ENCODE peak calls at places on chromosome 19, in four cellular contexts. One of them, this sample, is unnamed.

GRCh38 chr19:1665565-1666047 is 13.2 kb upstream of the TCF3 start:
- DNase-seq in colonic mucosa: no peak
- DNase-seq in foreskin fibroblast: no peak
- DNase-seq in mammary epithelial cell: no peak
- DNase-seq in this sample: no peak

GRCh38 chr19:43799502-43800142 is 2.6 kb downstream of the LYPD5 start:
- DNase-seq in colonic mucosa: peak
- DNase-seq in foreskin fibroblast: no peak
- DNase-seq in mammary epithelial cell: peak
- DNase-seq in this sample: no peak

GRCh38 chr19:11578342-11579142 is 1.1 kb upstream of the ACP5 start:
- DNase-seq in colonic mucosa: peak
- DNase-seq in foreskin fibroblast: peak
- DNase-seq in mammary epithelial cell: no peak
- DNase-seq in this sample: no peak

GRCh38 chr19:2039959-2040646 is 10.9 kb downstream of the MKNK2 start:
- DNase-seq in colonic mucosa: no peak
- DNase-seq in foreskin fibroblast: no peak
- DNase-seq in mammary epithelial cell: no peak
- DNase-seq in this sample: no peak

GRCh38 chr19:53782698-53783097 is 41.4 kb downstream of the NLRP12 start:
- DNase-seq in colonic mucosa: no peak
- DNase-seq in foreskin fibroblast: no peak
- DNase-seq in mammary epithelial cell: no peak
- DNase-seq in this sample: no peak

GRCh38 chr19:48006762-48007161 is 12.3 kb downstream of the ELSPBP1 start:
- DNase-seq in colonic mucosa: no peak
- DNase-seq in foreskin fibroblast: no peak
- DNase-seq in mammary epithelial cell: no peak
- DNase-seq in this sample: no peak

GRCh38 chr19:6274756-6275155 is 5.0 kb downstream of the MLLT1 start:
- DNase-seq in colonic mucosa: no peak
- DNase-seq in foreskin fibroblast: peak
- DNase-seq in mammary epithelial cell: no peak
- DNase-seq in this sample: no peak

GRCh38 chr19:10836478-10837325 is 690 bp upstream of the TMED1 start:
- DNase-seq in colonic mucosa: peak
- DNase-seq in foreskin fibroblast: peak
- DNase-seq in mammary epithelial cell: peak
- DNase-seq in this sample: no peak

GRCh38 chr19:33055718-33056117 is 9.0 kb downstream of the RHPN2 start:
- DNase-seq in colonic mucosa: no peak
- DNase-seq in foreskin fibroblast: peak
- DNase-seq in mammary epithelial cell: no peak
- DNase-seq in this sample: no peak

GRCh38 chr19:44499962-44500949 is at the start of gene ZNF180:
- DNase-seq in colonic mucosa: peak
- DNase-seq in foreskin fibroblast: peak
- DNase-seq in mammary epithelial cell: peak
- DNase-seq in this sample: peak

GRCh38 chr19:53597023-53597422 is 34.8 kb upstream of the DPRX start:
- DNase-seq in colonic mucosa: no peak
- DNase-seq in foreskin fibroblast: no peak
- DNase-seq in mammary epithelial cell: peak
- DNase-seq in this sample: no peak

GRCh38 chr19:40370997-40371801 is 18.8 kb downstream of the HIPK4 start:
- DNase-seq in colonic mucosa: no peak
- DNase-seq in foreskin fibroblast: no peak
- DNase-seq in mammary epithelial cell: no peak
- DNase-seq in this sample: no peak

GRCh38 chr19:45591004-45591637 is 6.5 kb upstream of the OPA3 start:
- DNase-seq in colonic mucosa: peak
- DNase-seq in foreskin fibroblast: peak
- DNase-seq in mammary epithelial cell: peak
- DNase-seq in this sample: no peak

GRCh38 chr19:32318884-32319520 is 26.4 kb upstream of the ZNF507 start:
- DNase-seq in colonic mucosa: no peak
- DNase-seq in foreskin fibroblast: no peak
- DNase-seq in mammary epithelial cell: no peak
- DNase-seq in this sample: no peak

GRCh38 chr19:32387701-32388392 is 17.7 kb upstream of the DPY19L3 start:
- DNase-seq in colonic mucosa: peak
- DNase-seq in foreskin fibroblast: peak
- DNase-seq in mammary epithelial cell: no peak
- DNase-seq in this sample: peak

GRCh38 chr19:48490980-48491792 is 20.4 kb downstream of the LMTK3 start:
- DNase-seq in colonic mucosa: peak
- DNase-seq in foreskin fibroblast: peak
- DNase-seq in mammary epithelial cell: peak
- DNase-seq in this sample: no peak

GRCh38 chr19:42589792-42590191 is 4.9 kb downstream of the CEACAM8 start:
- DNase-seq in colonic mucosa: no peak
- DNase-seq in foreskin fibroblast: no peak
- DNase-seq in mammary epithelial cell: no peak
- DNase-seq in this sample: no peak

GRCh38 chr19:42595550-42596172 is 937 bp upstream of the CEACAM8 start:
- DNase-seq in colonic mucosa: no peak
- DNase-seq in foreskin fibroblast: no peak
- DNase-seq in mammary epithelial cell: no peak
- DNase-seq in this sample: no peak

GRCh38 chr19:42596391-42597071 is 1.8 kb upstream of the CEACAM8 start:
- DNase-seq in colonic mucosa: peak
- DNase-seq in foreskin fibroblast: peak
- DNase-seq in mammary epithelial cell: no peak
- DNase-seq in this sample: no peak

GRCh38 chr19:42594617-42595489 is at the start of gene CEACAM8:
- DNase-seq in colonic mucosa: no peak
- DNase-seq in foreskin fibroblast: no peak
- DNase-seq in mammary epithelial cell: no peak
- DNase-seq in this sample: no peak
- TF ChIP-seq CTCF in colonic mucosa: no peak
- TF ChIP-seq CTCF in foreskin fibroblast: no peak
- TF ChIP-seq CTCF in mammary epithelial cell: no peak
- TF ChIP-seq CTCF in this sample: no peak

DNA sequence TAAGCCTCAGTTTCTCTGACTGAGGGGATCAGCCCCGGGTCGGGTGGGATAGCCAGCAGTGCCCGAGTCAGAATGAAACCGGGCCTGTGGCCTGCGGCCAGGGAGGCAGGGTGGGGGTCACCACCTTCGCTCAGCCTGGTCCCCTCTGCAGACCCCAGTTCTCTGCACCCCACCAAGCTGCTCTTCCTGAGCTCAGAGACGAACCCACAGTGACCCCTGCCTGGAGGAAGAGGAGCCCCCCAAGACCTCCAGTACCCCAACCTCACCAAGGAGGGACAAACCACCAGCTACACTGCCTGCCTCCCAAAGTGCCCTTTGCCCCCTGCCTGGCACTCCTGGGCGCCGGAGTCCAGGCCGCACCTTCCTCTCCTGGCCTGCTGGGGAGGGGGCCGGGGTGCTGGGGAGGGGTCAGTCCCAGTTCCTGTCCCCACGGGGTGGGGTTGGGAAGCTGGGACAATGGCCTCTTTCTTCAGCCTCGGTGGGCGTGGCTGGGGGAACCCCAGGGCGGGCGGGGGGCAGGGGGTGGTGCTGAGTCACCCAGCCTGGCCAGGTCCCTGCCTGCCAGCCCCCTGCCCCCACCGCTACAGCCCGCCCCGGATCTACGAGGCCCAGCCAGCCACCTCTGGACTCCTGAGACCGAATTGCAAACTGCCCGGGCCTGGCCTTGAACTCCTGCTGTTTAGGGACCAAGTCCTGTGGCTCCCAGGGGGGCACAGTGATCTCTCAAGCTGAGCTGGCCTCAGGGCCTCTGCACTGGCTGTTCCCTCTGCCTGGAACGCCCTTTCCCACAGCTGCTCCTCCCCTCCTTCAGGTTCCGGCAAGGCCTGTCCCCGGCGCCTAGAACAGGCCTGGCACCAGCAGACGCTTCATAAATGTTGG is 14.3 kb downstream of the ZBTB7A start:
- DNase-seq in colonic mucosa: peak
- DNase-seq in foreskin fibroblast: peak
- DNase-seq in mammary epithelial cell: peak
- DNase-seq in this sample: no peak
- H3K4me3 ChIP-seq in colonic mucosa: peak
- H3K4me3 ChIP-seq in foreskin fibroblast: no peak
- H3K4me3 ChIP-seq in mammary epithelial cell: peak
- H3K4me3 ChIP-seq in this sample: no peak

GRCh38 chr19:15696654-15697194 is 23.8 kb downstream of the CYP4F12 start:
- DNase-seq in colonic mucosa: no peak
- DNase-seq in foreskin fibroblast: no peak
- DNase-seq in mammary epithelial cell: no peak
- DNase-seq in this sample: no peak

GRCh38 chr19:15701757-15702589 is 25.9 kb upstream of the OR10H2 start:
- DNase-seq in colonic mucosa: peak
- DNase-seq in foreskin fibroblast: no peak
- DNase-seq in mammary epithelial cell: peak
- DNase-seq in this sample: no peak

DNA sequence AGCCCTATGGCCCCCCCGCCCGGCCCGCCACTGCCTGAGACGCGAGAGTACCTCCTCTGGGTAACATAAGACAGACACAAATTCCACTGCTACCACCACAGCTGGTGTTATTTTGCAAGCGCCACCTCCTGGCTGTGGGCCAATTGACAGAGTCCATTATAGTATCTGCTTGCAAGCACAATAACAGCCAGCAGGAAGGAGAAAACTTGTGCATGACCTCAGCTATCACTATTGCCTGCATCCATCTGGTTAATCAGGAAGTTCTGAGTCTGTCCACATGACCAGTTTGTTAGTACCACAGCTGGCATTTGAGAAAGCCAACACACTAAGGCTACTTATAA is 25.3 kb upstream of the OR10H2 start:
- DNase-seq in colonic mucosa: peak
- DNase-seq in foreskin fibroblast: peak
- DNase-seq in mammary epithelial cell: peak
- DNase-seq in this sample: no peak
- TF ChIP-seq CTCF in colonic mucosa: no peak
- TF ChIP-seq CTCF in foreskin fibroblast: no peak
- TF ChIP-seq CTCF in mammary epithelial cell: no peak
- TF ChIP-seq CTCF in this sample: no peak

DNA sequence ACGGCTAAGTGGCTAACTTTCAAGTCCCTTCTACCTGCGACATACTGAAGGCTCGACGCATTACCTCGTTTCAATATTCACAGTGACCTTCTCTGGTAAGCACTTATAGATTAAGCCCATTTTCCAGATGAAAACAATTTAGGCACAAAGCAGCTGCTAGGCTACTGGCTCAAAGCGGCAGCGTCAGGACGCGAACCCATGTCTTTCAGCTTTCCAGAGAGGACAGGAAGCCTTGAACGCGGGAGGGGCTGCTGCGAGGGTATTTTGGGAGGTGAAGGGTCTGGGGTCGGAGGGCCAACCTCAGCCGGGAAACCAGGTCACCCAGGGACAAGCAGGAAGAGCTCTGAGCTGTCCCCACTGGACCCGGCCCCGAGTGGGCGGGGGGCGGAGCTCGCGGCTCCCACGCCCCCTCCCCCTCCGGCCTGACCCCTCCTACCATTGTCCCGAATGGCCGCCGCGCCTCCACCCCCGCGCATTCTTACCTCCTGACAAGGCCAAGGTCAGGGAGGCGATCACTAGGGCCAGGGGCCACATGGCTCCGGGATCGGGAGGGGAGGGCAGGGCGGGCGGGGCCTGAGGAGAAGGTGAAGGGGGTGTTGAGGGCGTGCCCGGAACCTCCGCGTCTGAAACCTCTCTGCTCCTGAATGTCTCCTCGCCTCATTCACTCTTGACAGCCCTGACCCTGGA is at the start of gene KLK13:
- DNase-seq in colonic mucosa: no peak
- DNase-seq in foreskin fibroblast: peak
- DNase-seq in mammary epithelial cell: peak
- DNase-seq in this sample: no peak
- H3K4me3 ChIP-seq in colonic mucosa: no peak
- H3K4me3 ChIP-seq in foreskin fibroblast: no peak
- H3K4me3 ChIP-seq in mammary epithelial cell: peak
- H3K4me3 ChIP-seq in this sample: no peak